ENCODE peak calls at places on chromosome 11, in eight cellular contexts. P is pancreas, H is AG09319, B is stomach, D is IMR-90, F is HepG2, M is lower leg skin, Y is lung. A is an unnamed sample.

GRCh38 chr11:111581341-111581740 is 20.9 kb upstream of the SIK2 start:
- DNase-seq in H (no peak), P (no peak), D (no peak), M (no peak), B (no peak), Y (no peak), F (no peak), A (no peak)

GRCh38 chr11:11119917-11120316 is 233.1 kb downstream of the CSNK2A3 start:
- DNase-seq in H (no peak), Y (no peak), M (no peak), D (no peak), P (no peak), B (no peak), F (no peak), A (no peak)

GRCh38 chr11:121554552-121554951 is 101.8 kb upstream of the SORL1-AS1 start:
- DNase-seq in H (no peak), B (no peak), F (no peak), M (no peak), D (no peak), P (no peak), Y (no peak), A (no peak)

GRCh38 chr11:44313701-44314489 is 4.0 kb upstream of the ALX4 start:
- DNase-seq in Y (no peak), D (no peak), B (no peak), F (no peak), M (no peak), H (no peak), P (no peak), A (peak)

GRCh38 chr11:48093323-48093722 is 113.0 kb downstream of the PTPRJ start:
- DNase-seq in M (no peak), F (no peak), H (no peak), Y (no peak), B (no peak), P (no peak), D (no peak), A (no peak)

GRCh38 chr11:111310723-111311122 is 12.4 kb downstream of the POU2AF3 start:
- DNase-seq in D (no peak), B (no peak), Y (no peak), H (no peak), P (no peak), M (no peak), F (no peak), A (no peak)

GRCh38 chr11:73085189-73085875 is 56.8 kb downstream of the FCHSD2 start:
- DNase-seq in F (peak), P (no peak), Y (no peak), B (no peak), D (peak), M (no peak), H (no peak), A (peak)

GRCh38 chr11:69471329-69472052 is 10.0 kb upstream of the LINC01488 start:
- DNase-seq in H (no peak), Y (no peak), M (no peak), P (no peak), D (peak), F (no peak), B (no peak), A (peak)

GRCh38 chr11:20599424-20600346 is at the start of gene SLC6A5:
- DNase-seq in Y (no peak), D (peak), H (no peak), B (no peak), P (peak), M (no peak), F (peak), A (peak)

GRCh38 chr11:64801591-64802369 is 1.2 kb downstream of the MAP4K2 start:
- DNase-seq in H (no peak), Y (no peak), B (no peak), D (no peak), F (no peak), M (no peak), P (no peak), A (no peak)

GRCh38 chr11:35114901-35115687 is 23.9 kb upstream of the CD44 start:
- DNase-seq in B (no peak), P (no peak), M (no peak), Y (no peak), D (no peak), F (no peak), H (no peak), A (no peak)

GRCh38 chr11:95569207-95569606 is 220.4 kb downstream of the FAM76B start:
- DNase-seq in D (no peak), B (no peak), Y (no peak), P (no peak), M (no peak), H (no peak), F (no peak), A (no peak)

GRCh38 chr11:47406896-47407745 is 1.3 kb upstream of the SLC39A13 start:
- DNase-seq in D (peak), Y (no peak), H (no peak), M (no peak), F (no peak), B (no peak), P (no peak), A (peak)

GRCh38 chr11:107999759-108000455 is 8.8 kb upstream of the CUL5 start:
- DNase-seq in P (no peak), M (no peak), B (no peak), F (peak), Y (no peak), D (peak), H (no peak), A (peak)

GRCh38 chr11:62721994-62722393 is 5.3 kb downstream of the HNRNPUL2 start:
- DNase-seq in D (peak), F (peak), B (no peak), P (no peak), Y (no peak), H (no peak), M (no peak), A (peak)

GRCh38 chr11:86116996-86117705 is 48.3 kb upstream of the PICALM start:
- DNase-seq in H (peak), F (no peak), B (no peak), P (no peak), M (no peak), D (peak), Y (no peak), A (peak)

GRCh38 chr11:115238802-115239201 is 265.4 kb downstream of the CADM1 start:
- DNase-seq in H (no peak), Y (no peak), P (no peak), M (no peak), F (no peak), B (no peak), D (no peak), A (no peak)

GRCh38 chr11:13110929-13111812 is 102.1 kb downstream of the RASSF10 start:
- DNase-seq in F (no peak), M (no peak), B (no peak), D (peak), P (no peak), H (no peak), Y (no peak), A (peak)

GRCh38 chr11:77044356-77044755 is 10.2 kb downstream of the B3GNT6 start:
- DNase-seq in D (no peak), M (no peak), B (no peak), Y (no peak), F (no peak), H (no peak), P (no peak), A (no peak)

GRCh38 chr11:93089474-93090102 is 108.2 kb downstream of the SLC36A4 start:
- DNase-seq in F (peak), Y (no peak), P (no peak), M (peak), D (peak), H (peak), B (no peak), A (peak)

GRCh38 chr11:35214792-35215193 is 75.8 kb downstream of the CD44 start:
- DNase-seq in F (no peak), H (peak), M (no peak), D (peak), B (no peak), P (no peak), Y (no peak), A (peak)

GRCh38 chr11:81444306-81444705 is 1289.4 kb downstream of the FAM181B start:
- DNase-seq in H (no peak), B (no peak), P (no peak), D (no peak), Y (no peak), F (no peak), M (no peak), A (no peak)

GRCh38 chr11:111499483-111499882 is 12.7 kb downstream of the BTG4 start:
- DNase-seq in M (no peak), B (no peak), D (peak), Y (no peak), P (no peak), F (no peak), H (no peak), A (no peak)

GRCh38 chr11:88357323-88358039 is 19.9 kb upstream of the CTSC start:
- DNase-seq in M (no peak), B (no peak), P (no peak), H (no peak), D (peak), F (no peak), Y (no peak), A (peak)

GRCh38 chr11:129364143-129364654 is 11.4 kb upstream of the BARX2 start:
- DNase-seq in D (peak), F (peak), H (peak), P (peak), B (peak), M (peak), Y (peak), A (peak)

GRCh38 chr11:125448136-125448535 is 47.9 kb downstream of the FEZ1 start:
- DNase-seq in M (no peak), D (peak), B (no peak), F (no peak), P (no peak), H (no peak), Y (no peak), A (peak)

GRCh38 chr11:47784785-47785381 is 17.7 kb upstream of the FNBP4 start:
- DNase-seq in P (no peak), M (no peak), F (no peak), H (no peak), D (no peak), B (no peak), Y (no peak), A (no peak)

GRCh38 chr11:69775163-69775755 is at the start of gene FGF4:
- DNase-seq in F (no peak), H (no peak), Y (no peak), B (no peak), M (no peak), P (no peak), D (no peak), A (no peak)

GRCh38 chr11:126917531-126918204 is 82.9 kb downstream of the KIRREL3 start:
- DNase-seq in F (no peak), H (peak), P (no peak), M (no peak), Y (no peak), D (peak), B (no peak), A (peak)

GRCh38 chr11:36002196-36002595 is 58.3 kb downstream of the LDLRAD3 start:
- DNase-seq in Y (no peak), H (no peak), D (no peak), M (no peak), F (no peak), B (no peak), P (no peak), A (peak)

GRCh38 chr11:66221012-66221411 is 47.4 kb upstream of the RAB1B start:
- DNase-seq in F (no peak), M (no peak), Y (no peak), P (no peak), D (no peak), B (no peak), H (no peak), A (no peak)

GRCh38 chr11:19842505-19842904 is 129.9 kb downstream of the NAV2 start:
- DNase-seq in F (no peak), M (no peak), P (no peak), D (no peak), Y (no peak), B (no peak), H (no peak), A (no peak)

GRCh38 chr11:47565340-47566165 is at the start of gene PTPMT1:
- DNase-seq in Y (peak), P (peak), B (peak), M (peak), D (peak), F (peak), H (peak), A (peak)

GRCh38 chr11:34745209-34745608 is 124.3 kb downstream of the EHF start:
- DNase-seq in Y (no peak), H (no peak), P (no peak), F (peak), M (no peak), D (no peak), B (peak), A (peak)

GRCh38 chr11:94151903-94152677 is 23.4 kb downstream of the PANX1 start:
- DNase-seq in D (peak), B (peak), P (no peak), Y (no peak), H (no peak), M (peak), F (peak), A (peak)

GRCh38 chr11:104343578-104343977 is 179.6 kb upstream of the PDGFD start:
- DNase-seq in Y (no peak), P (no peak), F (no peak), D (peak), H (no peak), B (no peak), M (no peak), A (peak)
- TF ChIP-seq CTCF in Y (no peak), P (peak), F (no peak), D (peak), H (peak), B (no peak), M (no peak), A (peak)

GRCh38 chr11:2165571-2165970 is 4.6 kb upstream of the INS start:
- DNase-seq in H (no peak), D (no peak), M (no peak), B (no peak), F (no peak), P (no peak), Y (no peak), A (no peak)
- TF ChIP-seq CTCF in H (no peak), D (no peak), M (no peak), B (no peak), F (no peak), P (no peak), Y (no peak), A (no peak)

GRCh38 chr11:118258410-118258809 is 5.7 kb downstream of the MPZL2 start:
- DNase-seq in B (no peak), Y (no peak), D (no peak), M (no peak), F (no peak), P (no peak), H (no peak), A (no peak)
- TF ChIP-seq CTCF in B (no peak), Y (no peak), D (no peak), M (no peak), F (no peak), P (no peak), H (no peak), A (peak)

GRCh38 chr11:116272181-116272789 is 500.5 kb downstream of the BUD13 start:
- DNase-seq in H (no peak), Y (no peak), M (no peak), P (no peak), B (no peak), F (no peak), D (no peak), A (no peak)
- TF ChIP-seq CTCF in H (no peak), Y (no peak), M (no peak), P (no peak), B (no peak), F (no peak), D (no peak), A (no peak)

DNA sequence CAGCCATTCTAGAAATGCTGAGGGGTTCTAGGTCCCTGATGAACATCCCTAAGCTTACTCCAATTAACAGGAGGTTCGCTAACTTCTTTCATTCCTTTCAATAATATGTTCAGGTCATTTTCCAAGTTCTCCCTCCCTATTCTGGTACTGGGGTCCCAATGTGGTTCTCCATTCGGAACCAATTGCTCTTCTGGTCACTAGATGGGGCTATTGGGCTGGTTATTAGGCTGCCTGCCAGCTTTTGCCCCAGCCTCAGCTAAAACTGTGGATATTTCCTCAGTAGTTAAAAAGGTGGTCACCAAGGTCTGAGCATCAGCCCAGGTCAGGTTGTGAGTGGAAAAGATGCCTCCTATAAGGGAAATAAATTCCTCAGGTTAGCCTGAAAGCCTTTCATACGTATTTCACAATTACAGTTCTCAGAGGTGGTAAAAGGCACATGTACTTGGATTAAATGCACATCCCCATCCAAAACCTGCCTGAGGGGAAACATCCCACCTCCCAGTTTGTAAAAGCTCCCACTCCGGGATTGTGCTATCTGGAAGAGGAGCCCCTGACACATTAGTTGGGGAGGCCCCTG is 161.1 kb upstream of the CCDC179 start:
- DNase-seq in Y (no peak), F (peak), M (no peak), B (peak), H (no peak), D (peak), P (no peak), A (peak)
- TF ChIP-seq CTCF in Y (peak), F (peak), M (no peak), B (no peak), H (peak), D (peak), P (peak), A (peak)

GRCh38 chr11:128039140-128040021 is 548.0 kb downstream of the ETS1 start:
- DNase-seq in P (no peak), M (peak), Y (peak), F (no peak), H (peak), B (peak), D (peak), A (peak)
- TF ChIP-seq CTCF in P (no peak), M (no peak), Y (no peak), F (no peak), H (peak), B (no peak), D (peak), A (peak)

GRCh38 chr11:762421-763072 is 14.7 kb downstream of the GATD1 start:
- DNase-seq in B (peak), Y (peak), M (no peak), P (no peak), H (no peak), F (no peak), D (peak), A (peak)
- TF ChIP-seq CTCF in B (no peak), Y (no peak), M (no peak), P (no peak), H (peak), F (peak), D (peak), A (no peak)